ENCODE peak calls at places on chromosomes 13 and 19, in six cellular contexts. H, L, Q, T, G and R are unnamed samples.

GRCh38 chr13:91389186-91389585 is 9.2 kb upstream of the GPC5 start:
- DNase-seq in H (no peak), L (no peak), Q (no peak), T (no peak), G (no peak), R (no peak)

GRCh38 chr19:16260794-16261161 is 63.1 kb downstream of the AP1M1 start:
- DNase-seq in H (no peak), L (no peak), Q (no peak), T (no peak), G (no peak), R (no peak)

GRCh38 chr19:30174357-30174645 is 197.9 kb upstream of the ZNF536 start:
- DNase-seq in H (no peak), L (no peak), Q (no peak), T (no peak), G (no peak), R (no peak)

GRCh38 chr19:41408256-41408655 is 10.6 kb downstream of the BCKDHA start:
- DNase-seq in H (no peak), L (no peak), Q (no peak), T (no peak), G (no peak), R (no peak)

GRCh38 chr19:17989425-17990094 is 18.4 kb upstream of the ARRDC2 start:
- DNase-seq in H (no peak), L (no peak), Q (no peak), T (no peak), G (no peak), R (no peak)

GRCh38 chr19:35529241-35530218 is 1.4 kb upstream of the SBSN start:
- DNase-seq in H (no peak), L (no peak), Q (no peak), T (no peak), G (no peak), R (no peak)

GRCh38 chr13:19155321-19155861 is 26.2 kb downstream of the TUBA3C start:
- DNase-seq in H (no peak), L (no peak), Q (no peak), T (no peak), G (no peak), R (no peak)

GRCh38 chr13:46638262-46638661 is 85.3 kb downstream of the LRCH1 start:
- DNase-seq in H (no peak), L (no peak), Q (no peak), T (no peak), G (no peak), R (no peak)

GRCh38 chr13:24925318-24926231 is 161.6 kb downstream of the RNF17 start:
- DNase-seq in H (no peak), L (no peak), Q (no peak), T (no peak), G (no peak), R (no peak)

GRCh38 chr19:58033741-58034475 is at the start of gene ZSCAN1:
- DNase-seq in H (peak), L (peak), Q (peak), T (no peak), G (peak), R (no peak)

GRCh38 chr13:98918771-98919170 is 59.1 kb downstream of the DOCK9 start:
- DNase-seq in H (no peak), L (peak), Q (no peak), T (no peak), G (no peak), R (no peak)

GRCh38 chr13:43298799-43299198 is 275.4 kb downstream of the DNAJC15 start:
- DNase-seq in H (no peak), L (no peak), Q (no peak), T (no peak), G (no peak), R (no peak)

GRCh38 chr19:23118400-23118799 is 1.6 kb downstream of the ZNF730 start:
- DNase-seq in H (no peak), L (no peak), Q (no peak), T (no peak), G (no peak), R (no peak)